ENCODE peak calls at places on chromosomes 16 and 17, in five cellular contexts. One of them, this sample, is unnamed.

GRCh38 chr17:49739662-49740271 is 24.2 kb downstream of the FAM117A start:
- DNase-seq in body of pancreas: peak; percentile 83
- DNase-seq in fibroblast of villous mesenchyme: peak; percentile 92
- DNase-seq in activated naive CD4-positive, alpha-beta T cell treated with Interleukin-2 at 50 U/mL for 16 hours: peak; percentile 86
- DNase-seq in stimulated activated CD4-positive, alpha-beta T cell treated with anti-CD3 and anti-CD28 coated beads, Interleukin-2, amount 100 ng/mL, for 24 hours: peak; percentile 81
- DNase-seq in this sample: peak; percentile 18

GRCh38 chr17:55421179-55421934 is at the start of gene MMD:
- DNase-seq in body of pancreas: no peak
- DNase-seq in fibroblast of villous mesenchyme: no peak
- DNase-seq in activated naive CD4-positive, alpha-beta T cell treated with Interleukin-2 at 50 U/mL for 16 hours: no peak
- DNase-seq in stimulated activated CD4-positive, alpha-beta T cell treated with anti-CD3 and anti-CD28 coated beads, Interleukin-2, amount 100 ng/mL, for 24 hours: peak; percentile 35
- DNase-seq in this sample: no peak

GRCh38 chr16:31456988-31457360 is 2.3 kb upstream of the ARMC5 start:
- DNase-seq in body of pancreas: no peak
- DNase-seq in fibroblast of villous mesenchyme: no peak
- DNase-seq in activated naive CD4-positive, alpha-beta T cell treated with Interleukin-2 at 50 U/mL for 16 hours: no peak
- DNase-seq in stimulated activated CD4-positive, alpha-beta T cell treated with anti-CD3 and anti-CD28 coated beads, Interleukin-2, amount 100 ng/mL, for 24 hours: no peak
- DNase-seq in this sample: no peak

GRCh38 chr16:81996664-81997529 is 14.4 kb downstream of the SDR42E1 start:
- DNase-seq in body of pancreas: no peak
- DNase-seq in fibroblast of villous mesenchyme: peak; percentile 78
- DNase-seq in activated naive CD4-positive, alpha-beta T cell treated with Interleukin-2 at 50 U/mL for 16 hours: no peak
- DNase-seq in stimulated activated CD4-positive, alpha-beta T cell treated with anti-CD3 and anti-CD28 coated beads, Interleukin-2, amount 100 ng/mL, for 24 hours: no peak
- DNase-seq in this sample: peak; percentile 85

GRCh38 chr17:18143044-18143936 is 34.7 kb downstream of the MYO15A start:
- DNase-seq in body of pancreas: no peak
- DNase-seq in fibroblast of villous mesenchyme: peak; percentile 12
- DNase-seq in activated naive CD4-positive, alpha-beta T cell treated with Interleukin-2 at 50 U/mL for 16 hours: no peak
- DNase-seq in stimulated activated CD4-positive, alpha-beta T cell treated with anti-CD3 and anti-CD28 coated beads, Interleukin-2, amount 100 ng/mL, for 24 hours: no peak
- DNase-seq in this sample: peak; percentile 22

GRCh38 chr17:40922239-40922638 is 15.2 kb downstream of the KRT23 start:
- DNase-seq in body of pancreas: no peak
- DNase-seq in fibroblast of villous mesenchyme: peak; percentile 83
- DNase-seq in activated naive CD4-positive, alpha-beta T cell treated with Interleukin-2 at 50 U/mL for 16 hours: no peak
- DNase-seq in stimulated activated CD4-positive, alpha-beta T cell treated with anti-CD3 and anti-CD28 coated beads, Interleukin-2, amount 100 ng/mL, for 24 hours: no peak
- DNase-seq in this sample: peak; percentile 90

GRCh38 chr17:80539022-80539421 is 5.6 kb upstream of the RPTOR start:
- DNase-seq in body of pancreas: no peak
- DNase-seq in fibroblast of villous mesenchyme: no peak
- DNase-seq in activated naive CD4-positive, alpha-beta T cell treated with Interleukin-2 at 50 U/mL for 16 hours: no peak
- DNase-seq in stimulated activated CD4-positive, alpha-beta T cell treated with anti-CD3 and anti-CD28 coated beads, Interleukin-2, amount 100 ng/mL, for 24 hours: no peak
- DNase-seq in this sample: no peak

GRCh38 chr17:59840329-59840907 is 52.3 kb downstream of the TUBD1 start:
- DNase-seq in body of pancreas: no peak
- DNase-seq in fibroblast of villous mesenchyme: peak; percentile 64
- DNase-seq in activated naive CD4-positive, alpha-beta T cell treated with Interleukin-2 at 50 U/mL for 16 hours: peak; percentile 47
- DNase-seq in stimulated activated CD4-positive, alpha-beta T cell treated with anti-CD3 and anti-CD28 coated beads, Interleukin-2, amount 100 ng/mL, for 24 hours: no peak
- DNase-seq in this sample: peak; percentile 53

GRCh38 chr17:82645516-82645915 is 2.7 kb downstream of the WDR45B start:
- DNase-seq in body of pancreas: no peak
- DNase-seq in fibroblast of villous mesenchyme: no peak
- DNase-seq in activated naive CD4-positive, alpha-beta T cell treated with Interleukin-2 at 50 U/mL for 16 hours: no peak
- DNase-seq in stimulated activated CD4-positive, alpha-beta T cell treated with anti-CD3 and anti-CD28 coated beads, Interleukin-2, amount 100 ng/mL, for 24 hours: no peak
- DNase-seq in this sample: no peak

GRCh38 chr16:27860091-27860490 is 203.4 kb downstream of the GSG1L start:
- DNase-seq in body of pancreas: no peak
- DNase-seq in fibroblast of villous mesenchyme: no peak
- DNase-seq in activated naive CD4-positive, alpha-beta T cell treated with Interleukin-2 at 50 U/mL for 16 hours: no peak
- DNase-seq in stimulated activated CD4-positive, alpha-beta T cell treated with anti-CD3 and anti-CD28 coated beads, Interleukin-2, amount 100 ng/mL, for 24 hours: no peak
- DNase-seq in this sample: no peak

GRCh38 chr17:76561332-76561731 is 21.5 kb downstream of the PRCD start:
- DNase-seq in body of pancreas: no peak
- DNase-seq in fibroblast of villous mesenchyme: peak; percentile 85
- DNase-seq in activated naive CD4-positive, alpha-beta T cell treated with Interleukin-2 at 50 U/mL for 16 hours: no peak
- DNase-seq in stimulated activated CD4-positive, alpha-beta T cell treated with anti-CD3 and anti-CD28 coated beads, Interleukin-2, amount 100 ng/mL, for 24 hours: no peak
- DNase-seq in this sample: peak; percentile 94

GRCh38 chr17:31754239-31754945 is 104.7 kb downstream of the COPRS start:
- DNase-seq in body of pancreas: no peak
- DNase-seq in fibroblast of villous mesenchyme: peak; percentile 91
- DNase-seq in activated naive CD4-positive, alpha-beta T cell treated with Interleukin-2 at 50 U/mL for 16 hours: no peak
- DNase-seq in stimulated activated CD4-positive, alpha-beta T cell treated with anti-CD3 and anti-CD28 coated beads, Interleukin-2, amount 100 ng/mL, for 24 hours: no peak
- DNase-seq in this sample: peak; percentile 93

GRCh38 chr16:23320695-23321094 is 18.6 kb downstream of the SCNN1B start:
- DNase-seq in body of pancreas: no peak
- DNase-seq in fibroblast of villous mesenchyme: no peak
- DNase-seq in activated naive CD4-positive, alpha-beta T cell treated with Interleukin-2 at 50 U/mL for 16 hours: no peak
- DNase-seq in stimulated activated CD4-positive, alpha-beta T cell treated with anti-CD3 and anti-CD28 coated beads, Interleukin-2, amount 100 ng/mL, for 24 hours: no peak
- DNase-seq in this sample: no peak

GRCh38 chr17:57107498-57108101 is 22.6 kb downstream of the AKAP1 start:
- DNase-seq in body of pancreas: no peak
- DNase-seq in fibroblast of villous mesenchyme: peak; percentile 39
- DNase-seq in activated naive CD4-positive, alpha-beta T cell treated with Interleukin-2 at 50 U/mL for 16 hours: no peak
- DNase-seq in stimulated activated CD4-positive, alpha-beta T cell treated with anti-CD3 and anti-CD28 coated beads, Interleukin-2, amount 100 ng/mL, for 24 hours: no peak
- DNase-seq in this sample: peak; percentile 43

GRCh38 chr17:82107341-82107860 is 9.4 kb upstream of the FASN start:
- DNase-seq in body of pancreas: no peak
- DNase-seq in fibroblast of villous mesenchyme: no peak
- DNase-seq in activated naive CD4-positive, alpha-beta T cell treated with Interleukin-2 at 50 U/mL for 16 hours: no peak
- DNase-seq in stimulated activated CD4-positive, alpha-beta T cell treated with anti-CD3 and anti-CD28 coated beads, Interleukin-2, amount 100 ng/mL, for 24 hours: peak; percentile 29
- DNase-seq in this sample: no peak

GRCh38 chr17:36525113-36525512 is 9.6 kb downstream of the MYO19 start:
- DNase-seq in body of pancreas: no peak
- DNase-seq in fibroblast of villous mesenchyme: no peak
- DNase-seq in activated naive CD4-positive, alpha-beta T cell treated with Interleukin-2 at 50 U/mL for 16 hours: no peak
- DNase-seq in stimulated activated CD4-positive, alpha-beta T cell treated with anti-CD3 and anti-CD28 coated beads, Interleukin-2, amount 100 ng/mL, for 24 hours: no peak
- DNase-seq in this sample: no peak

GRCh38 chr17:28992202-28992601 is 13.6 kb downstream of the SEZ6 start:
- DNase-seq in body of pancreas: no peak
- DNase-seq in fibroblast of villous mesenchyme: no peak
- DNase-seq in activated naive CD4-positive, alpha-beta T cell treated with Interleukin-2 at 50 U/mL for 16 hours: no peak
- DNase-seq in stimulated activated CD4-positive, alpha-beta T cell treated with anti-CD3 and anti-CD28 coated beads, Interleukin-2, amount 100 ng/mL, for 24 hours: no peak
- DNase-seq in this sample: no peak

GRCh38 chr16:67528222-67528869 is at the start of gene RIPOR1:
- DNase-seq in body of pancreas: peak; percentile 76
- DNase-seq in fibroblast of villous mesenchyme: no peak
- DNase-seq in activated naive CD4-positive, alpha-beta T cell treated with Interleukin-2 at 50 U/mL for 16 hours: peak; percentile 52
- DNase-seq in stimulated activated CD4-positive, alpha-beta T cell treated with anti-CD3 and anti-CD28 coated beads, Interleukin-2, amount 100 ng/mL, for 24 hours: peak; percentile 68
- DNase-seq in this sample: peak; percentile 53

GRCh38 chr17:76135810-76136188 is 5.2 kb downstream of the FOXJ1 start:
- DNase-seq in body of pancreas: no peak
- DNase-seq in fibroblast of villous mesenchyme: no peak
- DNase-seq in activated naive CD4-positive, alpha-beta T cell treated with Interleukin-2 at 50 U/mL for 16 hours: no peak
- DNase-seq in stimulated activated CD4-positive, alpha-beta T cell treated with anti-CD3 and anti-CD28 coated beads, Interleukin-2, amount 100 ng/mL, for 24 hours: no peak
- DNase-seq in this sample: no peak

GRCh38 chr17:58344047-58344790 is 7.8 kb downstream of the SUPT4H1 start:
- DNase-seq in body of pancreas: no peak
- DNase-seq in fibroblast of villous mesenchyme: no peak
- DNase-seq in activated naive CD4-positive, alpha-beta T cell treated with Interleukin-2 at 50 U/mL for 16 hours: peak; percentile 91
- DNase-seq in stimulated activated CD4-positive, alpha-beta T cell treated with anti-CD3 and anti-CD28 coated beads, Interleukin-2, amount 100 ng/mL, for 24 hours: peak; percentile 85
- DNase-seq in this sample: no peak

GRCh38 chr17:76097716-76098295 is 5.8 kb downstream of the EXOC7 start:
- DNase-seq in body of pancreas: no peak
- DNase-seq in fibroblast of villous mesenchyme: no peak
- DNase-seq in activated naive CD4-positive, alpha-beta T cell treated with Interleukin-2 at 50 U/mL for 16 hours: no peak
- DNase-seq in stimulated activated CD4-positive, alpha-beta T cell treated with anti-CD3 and anti-CD28 coated beads, Interleukin-2, amount 100 ng/mL, for 24 hours: no peak
- DNase-seq in this sample: no peak

GRCh38 chr17:78337244-78338109 is 22.4 kb downstream of the SOCS3 start:
- DNase-seq in body of pancreas: no peak
- DNase-seq in fibroblast of villous mesenchyme: peak; percentile 89
- DNase-seq in activated naive CD4-positive, alpha-beta T cell treated with Interleukin-2 at 50 U/mL for 16 hours: no peak
- DNase-seq in stimulated activated CD4-positive, alpha-beta T cell treated with anti-CD3 and anti-CD28 coated beads, Interleukin-2, amount 100 ng/mL, for 24 hours: no peak
- DNase-seq in this sample: peak; percentile 84

GRCh38 chr16:88340755-88341150 is 42.0 kb upstream of the ZNF469 start:
- DNase-seq in body of pancreas: no peak
- DNase-seq in fibroblast of villous mesenchyme: no peak
- DNase-seq in activated naive CD4-positive, alpha-beta T cell treated with Interleukin-2 at 50 U/mL for 16 hours: no peak
- DNase-seq in stimulated activated CD4-positive, alpha-beta T cell treated with anti-CD3 and anti-CD28 coated beads, Interleukin-2, amount 100 ng/mL, for 24 hours: no peak
- DNase-seq in this sample: no peak

GRCh38 chr17:50583636-50584035 is 23.1 kb downstream of the CACNA1G start:
- DNase-seq in body of pancreas: no peak
- DNase-seq in fibroblast of villous mesenchyme: no peak
- DNase-seq in activated naive CD4-positive, alpha-beta T cell treated with Interleukin-2 at 50 U/mL for 16 hours: no peak
- DNase-seq in stimulated activated CD4-positive, alpha-beta T cell treated with anti-CD3 and anti-CD28 coated beads, Interleukin-2, amount 100 ng/mL, for 24 hours: no peak
- DNase-seq in this sample: no peak

GRCh38 chr17:82283208-82283749 is 9.8 kb upstream of the CSNK1D start:
- DNase-seq in body of pancreas: no peak
- DNase-seq in fibroblast of villous mesenchyme: peak; percentile 85
- DNase-seq in activated naive CD4-positive, alpha-beta T cell treated with Interleukin-2 at 50 U/mL for 16 hours: peak; percentile 74
- DNase-seq in stimulated activated CD4-positive, alpha-beta T cell treated with anti-CD3 and anti-CD28 coated beads, Interleukin-2, amount 100 ng/mL, for 24 hours: peak; percentile 68
- DNase-seq in this sample: peak; percentile 90

GRCh38 chr16:84911490-84912216 is 91.9 kb downstream of the CRISPLD2 start:
- DNase-seq in body of pancreas: no peak
- DNase-seq in fibroblast of villous mesenchyme: peak; percentile 81
- DNase-seq in activated naive CD4-positive, alpha-beta T cell treated with Interleukin-2 at 50 U/mL for 16 hours: no peak
- DNase-seq in stimulated activated CD4-positive, alpha-beta T cell treated with anti-CD3 and anti-CD28 coated beads, Interleukin-2, amount 100 ng/mL, for 24 hours: no peak
- DNase-seq in this sample: peak; percentile 41